ENCODE peak calls at places on chromosomes 13 and 19, in four cellular contexts. O is T follicular helper cell; B is activated CD4-positive, alpha-beta T cell treated with anti-CD3 and anti-CD28 coated beads for 24 hours; Q is activated naive CD4-positive, alpha-beta T cell treated with anti-CD3 and anti-CD28 coated beads, Interleukin-2, amount 10 ng/mL, durations not matched to agents 7 days and 5 days. K is an unnamed sample.

GRCh38 chr19:12899891-12900518 is 9.0 kb downstream of the GCDH start:
- DNase-seq in O (no peak), B (no peak), Q (no peak), K (no peak)

GRCh38 chr19:1590641-1591397 is 1.8 kb downstream of the MBD3 start:
- DNase-seq in O (no peak), B (no peak), Q (peak), K (no peak)

GRCh38 chr13:58081301-58081820 is 449.8 kb downstream of the PCDH17 start:
- DNase-seq in O (no peak), B (no peak), Q (no peak), K (no peak)

GRCh38 chr13:98445340-98446233 is 131.3 kb downstream of the STK24 start:
- DNase-seq in O (peak), B (peak), Q (peak), K (peak)

GRCh38 chr13:110624766-110625756 is 9.7 kb downstream of the NAXD start:
- DNase-seq in O (no peak), B (no peak), Q (no peak), K (no peak)

GRCh38 chr13:74166286-74166685 is 32.1 kb upstream of the KLF12 start:
- DNase-seq in O (no peak), B (no peak), Q (no peak), K (no peak)

GRCh38 chr19:18229474-18229873 is 3.2 kb upstream of the PDE4C start:
- DNase-seq in O (no peak), B (no peak), Q (no peak), K (no peak)

GRCh38 chr13:40376296-40376849 is 290.1 kb downstream of the FOXO1 start:
- DNase-seq in O (no peak), B (no peak), Q (no peak), K (no peak)

GRCh38 chr13:113864303-113864890 is 521 bp upstream of the GAS6 start:
- DNase-seq in O (no peak), B (no peak), Q (no peak), K (peak)

GRCh38 chr19:10654610-10655456 is 687 bp downstream of the ILF3 start:
- DNase-seq in O (peak), B (peak), Q (peak), K (peak)

GRCh38 chr13:34030782-34031181 is 212.8 kb downstream of the RFC3 start:
- DNase-seq in O (no peak), B (no peak), Q (no peak), K (no peak)

GRCh38 chr13:113616281-113616906 is 31.8 kb downstream of the TFDP1 start:
- DNase-seq in O (no peak), B (no peak), Q (no peak), K (no peak)

GRCh38 chr19:58474291-58474996 is 1.7 kb upstream of the ZNF446 start:
- DNase-seq in O (no peak), B (no peak), Q (no peak), K (no peak)

GRCh38 chr19:16676101-16676798 is 15.3 kb downstream of the TMEM38A start:
- DNase-seq in O (no peak), B (no peak), Q (no peak), K (no peak)

GRCh38 chr19:13693933-13694332 is 70.4 kb upstream of the MRI1 start:
- DNase-seq in O (no peak), B (no peak), Q (no peak), K (no peak)

GRCh38 chr19:2216361-2217225 is 19.5 kb downstream of the PLEKHJ1 start:
- DNase-seq in O (no peak), B (no peak), Q (no peak), K (no peak)

GRCh38 chr13:23385931-23386330 is 47.6 kb downstream of the SACS start:
- DNase-seq in O (no peak), B (no peak), Q (no peak), K (no peak)

GRCh38 chr13:114144606-114145244 is 12.3 kb upstream of the RASA3 start:
- DNase-seq in O (no peak), B (no peak), Q (no peak), K (no peak)

GRCh38 chr13:42985312-42986175 is 6.5 kb downstream of the EPSTI1 start:
- DNase-seq in O (no peak), B (no peak), Q (no peak), K (no peak)